ENCODE peak calls at places on chromosomes 1 and 21, in four cellular contexts. U is neural progenitor cell, O is lower lobe of right lung, H is heart left ventricle. N is an unnamed sample.

GRCh38 chr1:243730499-243731150 is 119.4 kb downstream of the AKT3 start:
- DNase-seq in U (no peak), O (peak; percentile 55), H (peak; percentile 9), N (no peak)

GRCh38 chr1:196160066-196160795 is 448.0 kb downstream of the KCNT2 start:
- DNase-seq in U (no peak), O (no peak), H (no peak), N (no peak)

GRCh38 chr1:64212023-64212422 is 8.6 kb downstream of the UBE2U start:
- DNase-seq in U (no peak), O (no peak), H (no peak), N (no peak)

GRCh38 chr1:18635833-18636671 is 5.4 kb downstream of the PAX7 start:
- DNase-seq in U (peak; percentile 88), O (no peak), H (no peak), N (no peak)

GRCh38 chr1:7455796-7456568 is 315.1 kb upstream of the VAMP3 start:
- DNase-seq in U (no peak), O (no peak), H (no peak), N (no peak)

GRCh38 chr1:94778808-94779207 is 41.3 kb upstream of the SLC44A3 start:
- DNase-seq in U (no peak), O (no peak), H (no peak), N (no peak)

GRCh38 chr1:205041121-205041758 is 1.8 kb upstream of the CNTN2 start:
- DNase-seq in U (no peak), O (no peak), H (no peak), N (no peak)

GRCh38 chr1:5552787-5553484 is 439.3 kb downstream of the NPHP4 start:
- DNase-seq in U (no peak), O (no peak), H (no peak), N (no peak)

GRCh38 chr21:40846057-40846456 is 901 bp downstream of the DSCAM start:
- DNase-seq in U (no peak), O (no peak), H (no peak), N (no peak)

GRCh38 chr1:209839875-209840491 is 12.2 kb downstream of the UTP25 start:
- DNase-seq in U (no peak), O (no peak), H (no peak), N (no peak)

GRCh38 chr21:39175154-39175553 is 8.1 kb downstream of the PSMG1 start:
- DNase-seq in U (no peak), O (no peak), H (no peak), N (no peak)

GRCh38 chr1:9653195-9653782 is 1.8 kb downstream of the PIK3CD start:
- DNase-seq in U (no peak), O (no peak), H (no peak), N (peak; percentile 36)

GRCh38 chr1:31802190-31803150 is 13.4 kb downstream of the SPOCD1 start:
- DNase-seq in U (no peak), O (no peak), H (no peak), N (no peak)

DNA sequence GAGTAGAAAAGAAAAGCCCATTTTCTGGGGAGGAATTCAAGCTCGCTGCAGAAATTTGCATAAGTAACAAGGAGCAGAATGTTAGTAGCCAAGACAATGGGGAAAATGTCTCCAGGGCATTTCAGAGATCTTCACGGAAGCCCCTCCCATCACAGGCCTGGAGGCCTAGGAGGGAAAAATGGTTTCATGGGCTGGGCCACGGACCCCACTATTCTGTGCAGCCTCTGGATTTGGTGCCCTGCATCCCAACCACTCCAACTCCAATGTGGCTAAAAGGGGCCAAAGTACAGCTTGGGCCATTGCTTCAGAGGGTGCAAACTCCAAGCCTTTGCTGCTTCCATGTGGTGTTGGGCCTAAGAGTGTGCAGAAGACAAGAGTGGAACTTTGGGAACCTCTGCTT is 43.1 kb downstream of the NTPCR start:
- DNase-seq in U (no peak), O (no peak), H (no peak), N (no peak)
- H3K4me3 ChIP-seq in U (no peak overlapping the region), O (no peak overlapping the region), H (no peak overlapping the region), N (no peak overlapping the region)

GRCh38 chr1:109794319-109795132 is 30.8 kb upstream of the EPS8L3 start:
- DNase-seq in U (no peak), O (peak; percentile 26), H (peak; percentile 4), N (no peak)
- H3K4me1 ChIP-seq in U (peaks cover 19% of the 10 kb centered on the region), O (peaks cover 68% of the 10 kb centered on the region), H (peaks cover 57% of the 10 kb centered on the region), N (peaks cover 77% of the 10 kb centered on the region)

DNA sequence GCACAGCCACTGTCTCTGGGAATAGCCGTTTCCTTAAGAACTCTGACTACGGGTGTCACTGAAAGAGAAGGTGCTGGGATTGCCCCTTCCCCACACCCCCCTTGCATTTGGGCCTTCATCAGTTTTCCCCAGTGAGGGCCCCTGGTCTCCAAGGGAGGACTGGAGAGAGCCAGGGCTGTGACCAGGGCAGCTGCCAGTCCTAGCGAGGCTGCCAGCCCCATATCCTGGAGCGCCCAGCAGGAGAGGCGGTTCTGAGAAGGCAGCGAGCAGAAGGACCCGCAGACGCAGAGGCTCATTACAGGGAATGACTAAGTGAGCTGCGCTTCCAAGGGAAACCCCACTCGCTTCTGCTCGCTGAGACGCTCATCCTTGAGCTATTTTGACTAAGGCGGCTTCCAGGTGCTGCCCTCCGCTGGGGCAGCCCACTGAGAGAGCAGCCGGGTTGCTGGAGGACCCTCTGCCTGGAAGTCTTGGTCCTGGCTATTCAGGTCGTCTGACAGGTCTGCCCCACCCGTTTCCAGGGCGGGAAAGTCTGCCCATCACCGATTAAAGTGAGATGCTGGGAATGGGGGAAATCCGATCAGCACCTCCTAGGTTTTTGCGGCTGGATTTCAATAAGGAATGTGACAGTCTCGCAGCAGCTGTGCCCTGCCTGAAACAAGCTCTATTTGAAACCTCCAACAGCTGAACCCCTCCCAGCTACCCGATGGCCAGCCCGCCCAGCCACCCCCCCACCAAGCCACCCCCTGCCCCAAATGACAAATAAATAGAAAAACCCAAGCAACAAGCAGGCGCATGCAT is 2.9 kb downstream of the KCNN3 start:
- DNase-seq in U (peak; percentile 64), O (no peak), H (no peak), N (no peak)
- H3K4me3 ChIP-seq in U (peak overlapping the region; percentile 44), O (no peak overlapping the region), H (peak overlapping the region; percentile 58), N (peak overlapping the region; percentile 41)

GRCh38 chr21:34981793-34982192 is 67.3 kb downstream of the RUNX1 start:
- DNase-seq in U (no peak), O (no peak), H (no peak), N (no peak)

GRCh38 chr21:34983680-34984086 is 65.4 kb downstream of the RUNX1 start:
- DNase-seq in U (no peak), O (no peak), H (no peak), N (no peak)

GRCh38 chr21:34979383-34979782 is 69.7 kb downstream of the RUNX1 start:
- DNase-seq in U (no peak), O (no peak), H (no peak), N (no peak)

GRCh38 chr21:34977333-34977732 is 71.8 kb downstream of the RUNX1 start:
- DNase-seq in U (no peak), O (no peak), H (no peak), N (no peak)

DNA sequence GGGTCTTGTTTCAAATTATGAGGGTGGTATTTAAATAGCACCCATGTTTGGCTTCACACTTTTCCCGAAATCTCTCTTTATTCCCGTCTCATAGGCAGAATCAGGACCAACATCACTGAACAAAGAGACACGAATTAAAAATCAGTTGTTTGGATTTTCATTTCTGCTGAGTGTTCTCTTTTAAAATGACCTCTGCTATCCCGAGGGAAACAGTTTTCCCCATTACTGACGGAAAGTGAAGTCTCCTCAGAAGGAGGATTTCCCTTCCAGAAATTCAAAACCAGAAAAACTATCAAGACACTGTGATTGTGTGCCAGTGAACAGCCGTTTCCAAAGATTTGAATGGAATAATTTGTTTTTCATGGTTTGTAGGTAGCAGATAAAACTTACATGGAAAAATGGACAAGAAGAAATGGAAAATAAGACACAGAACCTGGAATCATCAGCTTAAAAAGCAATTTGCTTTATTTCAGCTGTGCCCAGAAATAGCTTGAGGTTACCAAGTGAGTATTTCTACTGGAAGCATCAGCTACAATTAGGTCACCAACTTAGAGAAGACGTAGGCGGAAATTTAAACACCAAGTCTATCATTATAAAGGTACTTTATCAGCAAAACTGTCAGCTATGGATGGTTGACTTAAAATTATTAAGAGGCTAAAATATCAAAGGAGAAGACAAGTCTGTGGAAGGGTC is 68.5 kb downstream of the RUNX1 start:
- DNase-seq in U (no peak), O (no peak), H (no peak), N (no peak)
- H3K4me1 ChIP-seq in U (no peaks in the 10 kb centered on the region), O (peaks cover 16% of the 10 kb centered on the region), H (no peaks in the 10 kb centered on the region), N (no peaks in the 10 kb centered on the region)

GRCh38 chr1:26110731-26111529 is 694 bp upstream of the PDIK1L start:
- DNase-seq in U (peak; percentile 94), O (peak; percentile 89), H (peak; percentile 75), N (peak; percentile 89)
- H3K4me3 ChIP-seq in U (peak overlapping the region; percentile 94), O (peak overlapping the region; percentile 98), H (peak overlapping the region; percentile 89), N (peak overlapping the region; percentile 99)

GRCh38 chr1:225535280-225535679 is 107.4 kb upstream of the LBR start:
- DNase-seq in U (no peak), O (no peak), H (no peak), N (no peak)

GRCh38 chr1:225539575-225539974 is 111.7 kb upstream of the LBR start:
- DNase-seq in U (no peak), O (no peak), H (no peak), N (no peak)

GRCh38 chr1:225534772-225535171 is 106.9 kb upstream of the LBR start:
- DNase-seq in U (no peak), O (no peak), H (no peak), N (no peak)

GRCh38 chr1:225539069-225539468 is 111.2 kb upstream of the LBR start:
- DNase-seq in U (no peak), O (no peak), H (no peak), N (no peak)

GRCh38 chr1:225537554-225538251 is 109.9 kb upstream of the LBR start:
- DNase-seq in U (no peak), O (no peak), H (no peak), N (no peak)
- H3K4me1 ChIP-seq in U (peaks cover 37% of the 10 kb centered on the region), O (no peaks in the 10 kb centered on the region), H (peaks cover 15% of the 10 kb centered on the region), N (no peaks in the 10 kb centered on the region)

N was measured in Peyer's patch.